ENCODE peak calls at places on chromosomes 6 and 20, in nine cellular contexts. A is AG04450; D is brain pericyte; E is stimulated activated CD8-positive, alpha-beta memory T cell treated with anti-CD3 and anti-CD28 coated beads, Interleukin-2, amount 100 ng/mL, for 48 hours; N is anterior cingulate cortex; W is ureter; P is AML-193; F is COR-L47; B is IMR-90. M is an unnamed sample.

GRCh38 chr6:45808917-45809316 is 206.7 kb downstream of the CLIC5 start:
- DNase-seq in B (no peak), W (no peak), D (no peak), E (no peak), P (no peak), F (no peak), A (no peak), N (no peak), M (no peak)

GRCh38 chr6:1612902-1613301 is 3.2 kb downstream of the FOXC1 start:
- DNase-seq in F (no peak), W (no peak), E (no peak), D (no peak), N (no peak), B (peak; percentile 93), A (no peak), P (no peak), M (peak; percentile 32)

GRCh38 chr6:139531148-139531547 is 156.7 kb upstream of the CITED2 start:
- DNase-seq in W (no peak), A (no peak), B (peak; percentile 62), N (no peak), F (no peak), P (no peak), D (no peak), E (no peak), M (no peak)

GRCh38 chr20:36128463-36129176 is 25.9 kb upstream of the EPB41L1 start:
- DNase-seq in F (no peak), A (peak; percentile 36), E (no peak), B (peak; percentile 85), D (no peak), W (no peak), N (no peak), P (no peak), M (no peak)

GRCh38 chr20:47055699-47056369 is 161.2 kb downstream of the EYA2 start:
- DNase-seq in N (no peak), F (no peak), D (no peak), B (peak; percentile 66), P (no peak), A (peak; percentile 15), W (no peak), E (no peak), M (no peak)

GRCh38 chr6:40817369-40817768 is 221.7 kb downstream of the UNC5CL start:
- DNase-seq in F (no peak), W (no peak), D (no peak), B (no peak), E (no peak), A (no peak), N (no peak), P (no peak), M (no peak)

GRCh38 chr20:47266847-47267515 is 89.5 kb downstream of the ZMYND8 start:
- DNase-seq in P (no peak), W (no peak), A (no peak), N (no peak), F (no peak), E (no peak), B (no peak), D (no peak), M (no peak)

GRCh38 chr6:1701668-1702353 is 92.1 kb downstream of the FOXC1 start:
- DNase-seq in E (no peak), W (no peak), D (no peak), B (peak; percentile 95), N (no peak), F (no peak), A (peak; percentile 61), P (no peak), M (no peak)

GRCh38 chr20:20712004-20712473 is 405 bp downstream of the RALGAPA2 start:
- DNase-seq in D (no peak), P (no peak), F (peak; percentile 30), W (peak; percentile 56), N (no peak), E (no peak), A (no peak), B (no peak), M (no peak)

GRCh38 chr20:2010533-2010932 is 16.7 kb upstream of the PDYN start:
- DNase-seq in F (no peak), B (no peak), W (no peak), E (no peak), A (no peak), D (no peak), P (no peak), N (no peak), M (no peak)

GRCh38 chr20:46900068-46900467 is 5.4 kb downstream of the EYA2 start:
- DNase-seq in W (no peak), A (no peak), B (no peak), F (no peak), N (no peak), P (no peak), E (no peak), D (no peak), M (peak; percentile 15)

GRCh38 chr6:31739639-31740396 is at the start of gene MSH5:
- DNase-seq in W (peak; percentile 98), D (peak; percentile 96), B (peak; percentile 99), A (peak; percentile 98), E (peak; percentile 91), P (peak; percentile 100), N (peak; percentile 97), F (peak; percentile 99), M (peak; percentile 100)

GRCh38 chr20:25135031-25135430 is 53.1 kb upstream of the VSX1 start:
- DNase-seq in A (no peak), E (no peak), F (no peak), W (no peak), D (no peak), N (no peak), B (no peak), P (no peak), M (no peak)

GRCh38 chr6:45605971-45606370 is 228.2 kb upstream of the SUPT3H start:
- DNase-seq in N (no peak), P (no peak), E (no peak), F (no peak), W (no peak), D (no peak), A (no peak), B (no peak), M (no peak)

GRCh38 chr20:39813190-39813829 is 851.2 kb downstream of the DHX35 start:
- DNase-seq in F (no peak), A (no peak), D (no peak), E (no peak), P (no peak), B (no peak), N (no peak), W (no peak), M (no peak)

GRCh38 chr6:35494161-35494563 is 2.7 kb downstream of the TEAD3 start:
- DNase-seq in E (no peak), A (no peak), N (no peak), F (no peak), B (peak; percentile 44), D (no peak), W (no peak), P (peak; percentile 54), M (peak; percentile 77)

GRCh38 chr6:20058912-20059311 is 153.4 kb downstream of the MBOAT1 start:
- DNase-seq in W (no peak), P (peak; percentile 79), F (no peak), D (no peak), B (no peak), E (no peak), N (no peak), A (no peak), M (peak; percentile 79)

GRCh38 chr20:53088786-53089185 is 116.6 kb downstream of the TSHZ2 start:
- DNase-seq in E (no peak), W (no peak), A (no peak), B (no peak), N (no peak), D (no peak), F (no peak), P (no peak), M (no peak)

GRCh38 chr6:95321106-95321505 is 256.2 kb upstream of the MANEA start:
- DNase-seq in F (no peak), B (peak; percentile 30), E (no peak), W (no peak), P (no peak), N (no peak), D (no peak), A (no peak), M (no peak)

GRCh38 chr6:73728548-73729205 is 32.7 kb downstream of the CD109 start:
- DNase-seq in D (no peak), N (no peak), A (no peak), P (no peak), F (no peak), E (no peak), W (no peak), B (no peak), M (peak; percentile 69)

GRCh38 chr6:137424243-137424642 is 70.0 kb downstream of the OLIG3 start:
- DNase-seq in W (no peak), D (no peak), F (no peak), P (no peak), E (no peak), N (no peak), B (no peak), A (no peak), M (no peak)

M was measured in KBM-7.